ENCODE peak calls at places on chromosomes 2 and 18, in five cellular contexts. X, S, K, J and M are unnamed samples.

GRCh38 chr2:21256006-21256405 is 132.2 kb downstream of the TDRD15 start:
- DNase-seq in J (peak), X (peak), K (no peak), S (no peak), M (no peak)

GRCh38 chr2:219631925-219632757 is 4.7 kb downstream of the SLC4A3 start:
- DNase-seq in S (no peak), X (no peak), J (no peak), K (no peak), M (no peak)

GRCh38 chr2:212392048-212392447 is 146.6 kb downstream of the ERBB4 start:
- DNase-seq in S (no peak), J (no peak), X (no peak), K (no peak), M (no peak)

GRCh38 chr2:120395686-120396518 is 50.0 kb downstream of the INHBB start:
- DNase-seq in X (no peak), S (no peak), K (no peak), J (peak), M (no peak)

GRCh38 chr2:136131484-136131960 is 13.6 kb upstream of the CXCR4 start:
- DNase-seq in K (no peak), J (no peak), X (no peak), S (no peak), M (peak)

GRCh38 chr2:226794751-226795171 is 4.9 kb downstream of the IRS1 start:
- DNase-seq in J (no peak), X (no peak), K (no peak), S (no peak), M (no peak)

GRCh38 chr2:129913695-129914495 is 65.6 kb upstream of the RAB6C start:
- DNase-seq in J (no peak), S (no peak), X (no peak), K (no peak), M (no peak)

GRCh38 chr2:137939026-137939425 is 25.2 kb upstream of the HNMT start:
- DNase-seq in S (no peak), K (no peak), X (no peak), J (no peak), M (no peak)

GRCh38 chr18:58867281-58867961 is 2.7 kb downstream of the ZNF532 start:
- DNase-seq in X (no peak), K (no peak), S (no peak), J (no peak), M (no peak)

GRCh38 chr18:63683152-63683551 is 19.6 kb upstream of the SERPINB11 start:
- DNase-seq in S (no peak), X (no peak), J (no peak), K (peak), M (no peak)

GRCh38 chr2:176553685-176554106 is 284.5 kb downstream of the MTX2 start:
- DNase-seq in J (peak), S (peak), X (no peak), K (peak), M (peak)

GRCh38 chr2:227862741-227863588 is 8.5 kb upstream of the DAW1 start:
- DNase-seq in J (no peak), K (peak), X (no peak), S (no peak), M (no peak)

GRCh38 chr2:25032094-25032493 is 9.8 kb upstream of the EFR3B start:
- DNase-seq in K (no peak), J (no peak), S (no peak), X (no peak), M (no peak)

GRCh38 chr18:13579874-13580273 is 146.5 kb downstream of the FAM210A start:
- DNase-seq in J (no peak), K (no peak), S (no peak), X (no peak), M (no peak)

GRCh38 chr2:10447300-10448207 is 573 bp downstream of the ODC1 start:
- DNase-seq in S (peak), K (peak), J (peak), X (peak), M (no peak)

GRCh38 chr2:112579280-112579679 is 5.1 kb upstream of the CHCHD5 start:
- DNase-seq in J (no peak), S (no peak), K (no peak), X (no peak), M (no peak)